ENCODE peak calls at places on chromosome 20, in four cellular contexts. C is CD8-positive, alpha-beta T cell; D is WERI-Rb-1; Z is PC-9. M is an unnamed sample.

GRCh38 chr20:58099291-58099915 is 129.1 kb downstream of the ANKRD60 start:
- DNase-seq in Z (no peak), C (no peak), D (no peak), M (no peak)

GRCh38 chr20:1860446-1860845 is 34.8 kb upstream of the SIRPA start:
- DNase-seq in Z (no peak), D (no peak), C (no peak), M (peak; percentile 44)

GRCh38 chr20:64245746-64246595 is 9.6 kb upstream of the PCMTD2 start:
- DNase-seq in C (no peak), D (no peak), Z (no peak), M (no peak)

GRCh38 chr20:16801919-16802651 is 53.9 kb downstream of the OTOR start:
- DNase-seq in Z (no peak), D (peak; percentile 76), C (peak; percentile 48), M (no peak)

GRCh38 chr20:34300809-34301586 is 2.2 kb downstream of the AHCY start:
- DNase-seq in Z (no peak), C (no peak), D (peak; percentile 55), M (no peak)

GRCh38 chr20:58131581-58132142 is 96.8 kb downstream of the ANKRD60 start:
- DNase-seq in C (no peak), Z (peak; percentile 95), D (peak; percentile 19), M (peak; percentile 29)

GRCh38 chr20:15862178-15862577 is 711.1 kb downstream of the KIF16B start:
- DNase-seq in D (no peak), C (no peak), Z (no peak), M (no peak)

GRCh38 chr20:16005612-16006493 is 567.4 kb downstream of the KIF16B start:
- DNase-seq in Z (no peak), D (no peak), C (no peak), M (no peak)

GRCh38 chr20:25227317-25227831 is 20.5 kb upstream of the PYGB start:
- DNase-seq in D (no peak), C (no peak), Z (peak; percentile 70), M (no peak)

GRCh38 chr20:62557425-62557824 is 81.6 kb upstream of the GATA5 start:
- DNase-seq in C (no peak), D (no peak), Z (peak; percentile 52), M (no peak)

GRCh38 chr20:64130876-64131275 is 23.5 kb upstream of the NPBWR2 start:
- DNase-seq in Z (no peak), D (no peak), C (no peak), M (no peak)

GRCh38 chr20:25247100-25247665 is 702 bp upstream of the PYGB start:
- DNase-seq in Z (peak; percentile 48), D (peak; percentile 88), C (peak; percentile 23), M (no peak)

GRCh38 chr20:9043364-9043763 is 25.5 kb upstream of the PLCB4 start:
- DNase-seq in C (no peak), D (no peak), Z (no peak), M (no peak)

GRCh38 chr20:4726710-4727391 is 5.1 kb downstream of the PRND start:
- DNase-seq in Z (no peak), D (no peak), C (peak; percentile 11), M (no peak)

GRCh38 chr20:37235065-37235464 is 26.5 kb downstream of the GHRH start:
- DNase-seq in C (no peak), Z (no peak), D (peak; percentile 43), M (no peak)

GRCh38 chr20:56359212-56360132 is 698 bp downstream of the FAM210B start:
- DNase-seq in D (peak; percentile 39), Z (peak; percentile 56), C (no peak), M (no peak)

GRCh38 chr20:17910828-17911294 is 57.7 kb downstream of the SNX5 start:
- DNase-seq in Z (no peak), D (no peak), C (no peak), M (peak; percentile 63)

GRCh38 chr20:5156670-5157448 is 30.1 kb downstream of the CDS2 start:
- DNase-seq in D (no peak), Z (peak; percentile 91), C (no peak), M (no peak)

GRCh38 chr20:58340853-58341252 is 31.3 kb downstream of the RAB22A start:
- DNase-seq in C (no peak), Z (no peak), D (no peak), M (no peak)

GRCh38 chr20:60966766-60967165 is 285.3 kb upstream of the CDH4 start:
- DNase-seq in C (no peak), D (no peak), Z (no peak), M (no peak)

GRCh38 chr20:2847802-2848201 is 7.3 kb downstream of the VPS16 start:
- DNase-seq in D (no peak), C (no peak), Z (no peak), M (no peak)

GRCh38 chr20:22004946-22005345 is 299.5 kb downstream of the PAX1 start:
- DNase-seq in Z (no peak), D (no peak), C (no peak), M (no peak)
- TF ChIP-seq CTCF in Z (no peak), D (no peak), C (no peak), M (no peak)

DNA sequence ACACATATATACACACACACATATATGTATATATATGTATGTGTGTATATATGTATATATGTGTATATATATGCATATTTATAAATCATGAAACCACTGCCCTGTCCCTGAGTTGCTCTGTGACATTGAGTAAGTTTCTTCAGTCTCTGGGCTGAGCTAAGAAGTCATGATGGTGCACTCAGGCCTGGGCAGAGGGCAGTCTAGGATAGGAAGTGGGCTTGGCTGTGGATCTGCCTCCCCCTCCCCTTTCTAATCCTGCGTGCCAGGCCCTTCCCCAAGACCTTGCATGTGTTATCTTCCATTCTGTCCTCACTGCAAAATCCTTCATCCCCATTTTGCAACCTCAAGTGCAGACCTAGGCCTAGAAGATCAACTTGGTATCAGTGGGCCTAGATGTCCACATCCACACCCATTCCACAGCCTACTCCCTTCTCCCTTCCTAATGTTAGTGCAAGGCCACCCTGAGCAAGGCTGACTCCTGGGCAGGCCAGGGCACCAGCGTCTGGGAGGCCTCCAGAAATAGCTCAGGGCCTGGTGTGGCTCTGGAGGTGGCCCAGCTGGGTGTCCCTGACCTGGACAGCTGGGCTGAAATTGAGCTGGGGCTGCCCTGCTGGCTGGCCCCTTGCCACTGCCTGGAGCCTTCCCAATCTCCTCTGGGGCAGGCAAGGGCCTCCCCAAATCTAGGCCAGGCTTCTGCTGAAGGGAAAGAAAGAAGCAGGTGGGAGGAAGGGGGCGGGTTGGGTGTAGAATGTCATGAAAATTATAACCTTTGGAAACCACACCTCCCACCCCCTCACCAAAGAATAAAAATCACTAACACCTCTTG is 1.9 kb downstream of the FAM110A start:
- DNase-seq in D (peak; percentile 47), C (no peak), Z (no peak), M (no peak)
- H3K4me3 ChIP-seq in D (no peak overlapping the region), C (no peak overlapping the region), Z (no peak overlapping the region), M (no peak overlapping the region)

GRCh38 chr20:11044561-11044960 is 370.8 kb upstream of the JAG1 start:
- DNase-seq in Z (no peak), D (no peak), C (no peak), M (no peak)

GRCh38 chr20:11045412-11046175 is 371.8 kb upstream of the JAG1 start:
- DNase-seq in D (no peak), C (no peak), Z (no peak), M (no peak)

GRCh38 chr20:11050350-11050749 is 376.6 kb upstream of the JAG1 start:
- DNase-seq in C (no peak), Z (no peak), D (no peak), M (no peak)

GRCh38 chr20:11048739-11049138 is 374.9 kb upstream of the JAG1 start:
- DNase-seq in Z (no peak), D (no peak), C (no peak), M (no peak)

GRCh38 chr20:11047559-11047958 is 373.8 kb upstream of the JAG1 start:
- DNase-seq in D (no peak), Z (peak; percentile 65), C (no peak), M (peak; percentile 39)
- TF ChIP-seq CTCF in D (no peak), Z (no peak), C (no peak), M (no peak)

DNA sequence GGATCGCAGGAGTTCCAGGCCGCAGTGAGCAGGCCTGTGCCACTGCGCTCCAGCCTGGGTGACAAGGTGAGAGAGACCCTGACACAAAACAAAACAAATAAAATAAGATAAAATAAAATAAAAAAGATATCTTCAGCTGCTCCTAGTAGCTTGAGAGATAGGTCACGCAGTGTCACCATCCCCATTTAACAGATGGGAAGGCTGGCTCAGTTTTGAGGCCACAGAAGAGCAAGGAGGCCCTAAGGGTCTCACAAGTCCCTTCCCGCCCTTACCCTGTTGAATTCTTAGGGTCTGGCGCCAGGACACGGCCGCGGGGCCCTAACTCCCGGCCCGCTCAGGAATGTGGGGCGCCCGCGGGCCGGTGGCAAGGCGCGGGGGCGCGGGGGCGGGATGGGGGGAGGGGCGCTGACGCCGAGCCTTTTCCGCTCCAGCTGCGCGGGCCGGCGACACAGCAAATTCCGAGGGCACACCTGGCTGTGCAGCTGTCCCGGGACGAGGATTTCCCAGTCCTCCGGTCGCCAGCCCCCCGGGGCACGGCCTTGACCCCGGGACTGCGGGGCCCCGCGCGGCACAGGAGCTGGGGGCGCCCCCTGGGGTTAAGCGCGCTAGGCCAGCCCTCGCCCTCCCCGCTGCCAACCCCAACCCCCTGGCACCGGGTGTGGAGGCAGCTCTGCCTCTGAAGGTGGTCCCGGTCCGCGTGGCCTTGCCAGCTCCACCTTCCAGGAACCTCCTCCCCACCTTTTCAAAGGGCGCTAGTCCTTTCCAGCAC is 10.3 kb upstream of the R3HDML start:
- DNase-seq in C (peak; percentile 29), D (no peak), Z (no peak), M (no peak)
- H3K4me3 ChIP-seq in C (peak overlapping the region; percentile 45), D (no peak overlapping the region), Z (no peak overlapping the region), M (no peak overlapping the region)

GRCh38 chr20:50399917-50400704 is 110.1 kb upstream of the PTPN1 start:
- DNase-seq in C (no peak), Z (peak; percentile 67), D (no peak), M (no peak)
- TF ChIP-seq CTCF in C (no peak), Z (no peak), D (peak; percentile 53), M (no peak)

GRCh38 chr20:50061151-50062005 is 51.6 kb downstream of the UBE2V1 start:
- DNase-seq in Z (no peak), D (no peak), C (no peak), M (no peak)
- H3K4me3 ChIP-seq in Z (no peak overlapping the region), D (no peak overlapping the region), C (no peak overlapping the region), M (no peak overlapping the region)

M was measured in kidney epithelial cell.